ENCODE peak calls at places on chromosomes 7 and 10, in ten cellular contexts. G is fibroblast of mammary gland, A is T follicular helper cell, C is foreskin melanocyte, X is AG20443, B is aorta, W is psoas muscle, Z is esophagus squamous epithelium, Q is GM04504, F is iPS-NIHi11. I is an unnamed sample.

GRCh38 chr7:96669812-96670211 is 39.8 kb downstream of the SEM1 start:
- DNase-seq in G (no peak), A (no peak), C (no peak), X (no peak), B (no peak), W (no peak), Z (no peak), Q (no peak), F (no peak), I (no peak)

GRCh38 chr7:135195968-135196629 is 15.2 kb downstream of the WDR91 start:
- DNase-seq in G (no peak), A (no peak), C (no peak), X (no peak), B (no peak), W (no peak), Z (no peak), Q (no peak), F (no peak), I (no peak)

GRCh38 chr7:2013381-2014311 is 219.1 kb downstream of the MAD1L1 start:
- DNase-seq in G (no peak), A (no peak), C (no peak), X (no peak), B (peak; percentile 76), W (peak; percentile 8), Z (no peak), Q (no peak), F (no peak), I (no peak)

GRCh38 chr7:6350057-6350752 is 77.8 kb upstream of the CYTH3 start:
- DNase-seq in G (no peak), A (no peak), C (no peak), X (no peak), B (no peak), W (no peak), Z (no peak), Q (no peak), F (no peak), I (no peak)

GRCh38 chr10:103470755-103471653 is 8.0 kb downstream of the CALHM3 start:
- DNase-seq in G (peak; percentile 78), A (peak; percentile 26), C (no peak), X (no peak), B (peak; percentile 78), W (peak; percentile 55), Z (peak; percentile 47), Q (no peak), F (no peak), I (peak; percentile 72)

GRCh38 chr10:104340099-104340594 is 1.9 kb upstream of the ITPRIP start:
- DNase-seq in G (no peak), A (no peak), C (no peak), X (no peak), B (no peak), W (no peak), Z (no peak), Q (no peak), F (no peak), I (no peak)

GRCh38 chr10:98268694-98269386 is 846 bp upstream of the LOXL4 start:
- DNase-seq in G (peak; percentile 21), A (no peak), C (no peak), X (peak; percentile 53), B (no peak), W (peak; percentile 42), Z (no peak), Q (no peak), F (no peak), I (no peak)

GRCh38 chr7:102469972-102470825 is 5.4 kb downstream of the LRWD1 start:
- DNase-seq in G (no peak), A (no peak), C (no peak), X (no peak), B (peak; percentile 68), W (peak; percentile 19), Z (no peak), Q (no peak), F (no peak), I (no peak)

I was measured in GM19239.